ENCODE peak calls at places on chromosomes 11 and 22, in four cellular contexts. V, B, Q and F are unnamed samples. For H3K27me3, the result is how much of the 10 kb centered on the place peaks cover.

GRCh38 chr11:112731538-112731937 is 229.7 kb upstream of the NCAM1 start:
- DNase-seq in Q (no peak), B (no peak), V (no peak), F (no peak)

GRCh38 chr11:4890279-4890678 is 8.6 kb downstream of the OR51T1 start:
- DNase-seq in V (no peak), B (no peak), Q (no peak), F (no peak)

GRCh38 chr11:110858556-110858921 is 146.3 kb upstream of the ARHGAP20 start:
- DNase-seq in V (no peak), Q (no peak), B (no peak), F (no peak)

GRCh38 chr11:72652133-72652532 is 22.1 kb downstream of the PDE2A start:
- DNase-seq in Q (no peak), V (no peak), B (no peak), F (no peak)

GRCh38 chr22:37121887-37122591 is 12.5 kb upstream of the TMPRSS6 start:
- DNase-seq in B (no peak), Q (no peak), V (peak), F (no peak)

GRCh38 chr11:36309779-36310178 is 13.7 kb downstream of the PRR5L start:
- DNase-seq in B (no peak), Q (no peak), V (peak), F (no peak)

GRCh38 chr11:11535611-11536010 is 86.2 kb downstream of the GALNT18 start:
- DNase-seq in Q (no peak), B (no peak), V (no peak), F (no peak)

GRCh38 chr22:37502342-37503182 is 16.4 kb upstream of the MFNG start:
- DNase-seq in Q (peak), V (no peak), B (no peak), F (no peak)

GRCh38 chr11:2775626-2776350 is 76.0 kb upstream of the KCNQ1OT1 start:
- DNase-seq in V (no peak), Q (no peak), B (peak), F (no peak)

GRCh38 chr11:86182976-86183584 is 61.5 kb upstream of the EED start:
- DNase-seq in Q (no peak), V (no peak), B (no peak), F (no peak)

GRCh38 chr11:106061249-106061794 is 15.8 kb downstream of the KBTBD3 start:
- DNase-seq in B (no peak), Q (no peak), V (no peak), F (no peak)

GRCh38 chr22:29636751-29637150 is 33.3 kb downstream of the NF2 start:
- DNase-seq in Q (no peak), B (no peak), V (no peak), F (no peak)

GRCh38 chr11:57775474-57775873 is 13.9 kb downstream of the CTNND1 start:
- DNase-seq in B (no peak), Q (no peak), V (no peak), F (no peak)

GRCh38 chr11:77424639-77425038 is 49.3 kb downstream of the PAK1 start:
- DNase-seq in V (no peak), Q (no peak), B (no peak), F (no peak)

GRCh38 chr22:43643362-43643761 is 168.7 kb downstream of the EFCAB6 start:
- DNase-seq in B (no peak), V (no peak), Q (no peak), F (no peak)

GRCh38 chr11:45145421-45146071 is 893 bp upstream of the PRDM11 start:
- DNase-seq in V (no peak), Q (peak), B (peak), F (no peak)

GRCh38 chr11:47507016-47507631 is 45.8 kb downstream of the CELF1 start:
- DNase-seq in V (no peak), Q (no peak), B (no peak), F (no peak)

GRCh38 chr11:47510231-47510630 is 42.7 kb downstream of the CELF1 start:
- DNase-seq in Q (no peak), B (no peak), V (no peak), F (no peak)

GRCh38 chr11:47506363-47506762 is 46.6 kb downstream of the CELF1 start:
- DNase-seq in Q (no peak), V (no peak), B (no peak), F (no peak)

GRCh38 chr11:47508595-47509555 is 44.1 kb downstream of the CELF1 start:
- DNase-seq in B (no peak), V (no peak), Q (no peak), F (no peak)

GRCh38 chr11:47507868-47508594 is 44.9 kb downstream of the CELF1 start:
- DNase-seq in V (no peak), B (no peak), Q (no peak), F (no peak)
- H3K27me3 ChIP-seq in V (under half), B (under half), Q (under half), F (under half)

DNA sequence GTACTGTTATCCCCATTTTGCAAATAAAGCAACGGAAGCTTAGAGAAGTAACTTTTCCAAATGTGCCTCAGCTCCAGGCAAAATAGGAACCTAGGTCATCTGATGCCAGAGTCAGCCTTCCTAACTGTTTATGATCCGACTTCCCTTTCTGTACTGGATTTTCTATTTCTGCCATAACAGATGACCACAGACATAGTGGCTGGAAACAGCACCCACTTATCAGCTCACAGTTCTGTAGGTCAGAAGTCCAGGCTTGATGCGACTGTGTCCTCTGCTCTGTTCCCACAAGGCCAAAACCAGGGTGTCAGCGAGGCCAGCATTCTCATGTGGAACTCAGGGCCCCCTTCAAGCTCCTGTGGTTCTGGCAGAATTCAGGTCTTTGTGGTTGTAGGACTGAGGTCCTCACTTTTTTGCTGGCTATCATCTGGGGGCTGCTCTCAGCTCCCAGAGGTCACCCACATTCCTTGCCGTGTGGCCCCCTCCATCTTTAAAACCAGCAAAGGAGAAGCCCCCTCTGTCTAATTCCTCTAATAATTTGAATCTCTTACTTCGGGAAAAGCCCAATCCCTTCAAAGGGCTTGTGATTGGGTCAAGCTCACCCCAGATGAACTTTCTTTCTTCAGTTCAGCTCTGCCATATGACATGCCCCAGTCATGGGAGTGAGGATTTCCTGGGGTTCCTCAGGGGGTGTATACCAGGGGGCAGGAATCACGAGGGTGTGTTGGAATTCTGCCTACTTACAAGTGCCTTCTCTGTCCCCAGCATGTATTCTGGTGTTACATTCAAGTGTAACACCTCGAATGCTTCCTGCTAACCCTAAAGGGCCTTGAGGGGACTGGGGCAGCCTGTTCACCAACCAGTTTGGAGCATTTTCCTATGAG is 15.3 kb downstream of the KCNJ5 start:
- DNase-seq in Q (no peak), V (no peak), B (no peak), F (no peak)
- H3K4me3 ChIP-seq in Q (peak), V (peak), B (no peak), F (peak)

DNA sequence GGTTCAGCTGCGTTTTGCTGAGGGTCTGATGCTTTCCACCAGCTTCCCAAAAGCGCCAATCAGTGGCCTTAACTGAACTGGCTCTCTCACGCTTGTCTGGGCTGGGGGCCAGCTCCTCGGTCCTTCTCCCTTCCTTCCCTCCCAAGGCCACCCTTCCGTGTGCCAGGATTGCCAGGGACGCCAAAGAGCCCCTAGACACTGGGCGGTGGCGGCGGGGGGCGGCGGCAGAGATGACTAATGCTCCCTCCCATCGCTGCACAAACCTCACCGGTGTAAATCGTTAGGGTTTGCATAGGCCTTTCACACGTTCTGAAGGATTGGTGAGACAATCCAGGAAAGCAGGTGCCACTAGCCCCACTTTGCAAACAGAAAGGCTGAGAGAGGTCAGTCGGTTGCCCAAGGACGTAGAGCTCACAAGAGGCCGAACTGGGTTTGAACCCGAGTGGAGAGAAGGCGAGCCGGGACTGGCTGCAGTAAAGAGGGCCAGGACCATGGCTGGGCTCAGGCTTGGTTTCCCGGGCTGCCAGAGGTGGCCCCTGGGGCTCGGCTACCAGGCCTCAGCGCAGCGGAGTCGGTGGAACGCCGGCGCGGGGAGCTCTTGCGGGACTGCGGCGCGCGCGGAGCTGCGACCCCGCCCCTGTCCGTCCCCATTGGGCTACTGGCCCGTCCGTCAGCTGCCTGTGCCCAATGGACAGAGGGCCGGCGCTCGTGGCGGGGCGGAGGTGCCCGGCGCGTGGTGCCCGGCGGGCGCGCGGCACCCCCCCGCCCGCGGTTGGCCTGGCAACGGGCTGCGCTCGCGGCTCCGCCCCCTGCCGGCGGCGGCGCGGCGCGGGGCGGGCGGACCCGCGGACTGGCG is 589 bp upstream of the GNAZ start:
- DNase-seq in Q (peak), B (peak), V (peak), F (peak)
- H3K27me3 ChIP-seq in Q (half or more), B (under half), V (half or more), F (under half)

GRCh38 chr22:46043816-46044717 is 67.1 kb upstream of the WNT7B start:
- DNase-seq in B (peak), V (no peak), Q (no peak), F (no peak)
- H3K4me3 ChIP-seq in B (peak), V (peak), Q (peak), F (peak)

GRCh38 chr22:35542972-35543516 is 2.4 kb downstream of the RASD2 start:
- DNase-seq in Q (no peak), V (no peak), B (no peak), F (no peak)
- H3K27me3 ChIP-seq in Q (under half), V (half or more), B (under half), F (under half)

DNA sequence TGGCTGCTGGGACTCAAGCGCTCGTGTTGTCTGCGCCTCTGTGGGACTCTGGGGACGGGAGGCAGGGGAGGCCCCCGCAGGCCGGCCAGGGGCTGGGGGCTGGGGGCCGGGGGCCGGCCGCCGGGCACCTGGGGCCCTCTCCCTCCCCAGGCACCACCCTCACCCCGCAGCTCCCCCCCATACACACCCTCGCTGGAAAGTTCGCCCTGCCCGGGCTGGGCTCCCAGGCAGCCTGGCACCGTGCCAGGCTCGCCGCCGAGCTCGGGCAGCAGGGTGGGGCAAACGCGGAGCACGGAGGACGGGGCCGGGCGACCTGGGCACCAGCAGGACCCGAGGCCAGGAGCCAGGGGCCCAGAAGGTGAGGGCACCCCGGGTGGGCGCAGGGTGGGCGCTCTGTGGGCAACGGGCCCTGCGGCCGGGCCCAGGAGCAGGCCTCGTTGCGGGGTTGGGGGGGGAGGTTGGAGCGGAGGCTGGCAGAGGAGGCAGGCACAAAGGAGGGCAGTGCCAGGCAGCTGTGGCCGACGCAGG is 76.7 kb upstream of the WNT7B start:
- DNase-seq in B (peak), Q (no peak), V (no peak), F (no peak)
- H3K4me3 ChIP-seq in B (peak), Q (no peak), V (peak), F (peak)

GRCh38 chr22:39628563-39629080 is 58.1 kb downstream of the CACNA1I start:
- DNase-seq in V (no peak), Q (no peak), B (no peak), F (no peak)
- H3K27me3 ChIP-seq in V (half or more), Q (under half), B (under half), F (under half)